ENCODE peak calls at places on chromosomes 7 and 10, in six cellular contexts. O is cardiac muscle cell; Z is naive thymus-derived CD4-positive, alpha-beta T cell; Y is upper lobe of right lung; W is gastrocnemius medialis; P is colonic mucosa. A is an unnamed sample.
A peak's percentile ranks its signal among the peaks of the same experiment; 100 is the strongest.

GRCh38 chr7:116173051-116174028 is 37.0 kb upstream of the TES start:
- DNase-seq in O (peak; percentile 78), Z (peak; percentile 61), Y (no peak), W (no peak), P (no peak), A (no peak)

GRCh38 chr10:113519616-113520015 is 33.2 kb upstream of the HABP2 start:
- DNase-seq in O (no peak), Z (no peak), Y (no peak), W (no peak), P (no peak), A (no peak)

GRCh38 chr7:70925411-70926115 is 206.4 kb upstream of the GALNT17 start:
- DNase-seq in O (no peak), Z (no peak), Y (no peak), W (no peak), P (no peak), A (no peak)

GRCh38 chr7:26843696-26844095 is 20.7 kb downstream of the SKAP2 start:
- DNase-seq in O (no peak), Z (no peak), Y (no peak), W (no peak), P (no peak), A (no peak)

GRCh38 chr10:67618116-67618515 is 77.9 kb downstream of the CTNNA3 start:
- DNase-seq in O (no peak), Z (no peak), Y (no peak), W (no peak), P (no peak), A (no peak)

GRCh38 chr7:279821-280220 is 10.1 kb upstream of the FOXL3 start:
- DNase-seq in O (no peak), Z (no peak), Y (no peak), W (no peak), P (no peak), A (peak; percentile 42)

GRCh38 chr10:26881600-26882331 is 21.0 kb upstream of the ABI1 start:
- DNase-seq in O (peak; percentile 82), Z (peak; percentile 36), Y (no peak), W (no peak), P (no peak), A (no peak)

GRCh38 chr7:79713281-79713680 is 259.8 kb upstream of the MAGI2 start:
- DNase-seq in O (no peak), Z (no peak), Y (no peak), W (no peak), P (no peak), A (no peak)

GRCh38 chr10:72418679-72419078 is 64.0 kb upstream of the DNAJB12 start:
- DNase-seq in O (no peak), Z (no peak), Y (no peak), W (no peak), P (no peak), A (no peak)

GRCh38 chr7:30923009-30923773 is 11.5 kb downstream of the AQP1 start:
- DNase-seq in O (no peak), Z (no peak), Y (peak; percentile 54), W (peak; percentile 1), P (peak; percentile 16), A (peak; percentile 40)

GRCh38 chr7:116671681-116672595 is at the start of gene MET:
- DNase-seq in O (peak; percentile 73), Z (no peak), Y (peak; percentile 91), W (peak; percentile 81), P (peak; percentile 85), A (peak; percentile 91)

GRCh38 chr7:120274899-120275298 is 1.9 kb downstream of the KCND2 start:
- DNase-seq in O (no peak), Z (no peak), Y (no peak), W (no peak), P (no peak), A (no peak)

GRCh38 chr10:101258179-101258885 is 29.1 kb upstream of the LBX1 start:
- DNase-seq in O (no peak), Z (no peak), Y (no peak), W (no peak), P (no peak), A (no peak)

GRCh38 chr10:42491001-42491592 is 147.3 kb downstream of the ZNF33B start:
- DNase-seq in O (no peak), Z (no peak), Y (no peak), W (no peak), P (no peak), A (no peak)

GRCh38 chr7:156151082-156151481 is 338.8 kb upstream of the SHH start:
- DNase-seq in O (no peak), Z (no peak), Y (peak; percentile 27), W (no peak), P (no peak), A (no peak)

GRCh38 chr7:129375221-129375938 is 58.9 kb upstream of the STRIP2 start:
- DNase-seq in O (no peak), Z (no peak), Y (no peak), W (no peak), P (no peak), A (no peak)

GRCh38 chr10:104580774-104581675 is 60.1 kb upstream of the SORCS3 start:
- DNase-seq in O (peak; percentile 74), Z (peak; percentile 66), Y (peak; percentile 70), W (peak; percentile 6), P (peak; percentile 73), A (no peak)

GRCh38 chr10:125911990-125912389 is 15.6 kb downstream of the FANK1 start:
- DNase-seq in O (no peak), Z (no peak), Y (no peak), W (no peak), P (peak; percentile 86), A (no peak)
- H3K27ac ChIP-seq in O (no peak overlapping the region), Z (no peak overlapping the region), Y (no peak overlapping the region), W (no peak overlapping the region), P (no peak overlapping the region), A (no peak overlapping the region)

GRCh38 chr10:25338271-25338670 is 163.5 kb downstream of the GPR158 start:
- DNase-seq in O (no peak), Z (no peak), Y (no peak), W (no peak), P (no peak), A (no peak)
- H3K4me1 ChIP-seq in O (no peaks in the 10 kb centered on the region), Z (no peaks in the 10 kb centered on the region), Y (no peaks in the 10 kb centered on the region), W (no peaks in the 10 kb centered on the region), P (no peaks in the 10 kb centered on the region), A (no peaks in the 10 kb centered on the region)

GRCh38 chr10:93180402-93181040 is 106.8 kb downstream of the CYP26A1 start:
- DNase-seq in O (peak; percentile 86), Z (no peak), Y (no peak), W (no peak), P (peak; percentile 21), A (no peak)
- H3K27ac ChIP-seq in O (no peak overlapping the region), Z (no peak overlapping the region), Y (no peak overlapping the region), W (no peak overlapping the region), P (no peak overlapping the region), A (no peak overlapping the region)

DNA sequence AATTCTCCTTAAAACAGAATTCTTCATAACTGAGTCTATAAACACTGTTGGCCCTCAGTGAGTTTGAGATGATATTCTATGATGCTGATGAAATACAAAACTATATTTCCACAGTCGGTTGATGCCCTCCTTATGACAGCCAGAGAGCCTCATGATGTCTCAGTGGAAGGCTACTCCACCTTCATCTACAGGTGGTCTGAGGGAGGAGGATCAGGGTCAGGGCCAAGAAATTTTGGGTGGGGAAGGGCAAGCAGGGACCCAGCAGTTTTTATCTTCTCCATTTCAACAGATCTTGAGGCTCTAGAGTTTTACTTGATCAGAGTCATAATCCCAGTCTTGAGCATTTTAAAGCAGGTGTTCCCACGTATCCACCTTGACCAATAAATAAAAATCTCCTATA is 90.8 kb downstream of the CCDC71L start:
- DNase-seq in O (no peak), Z (no peak), Y (no peak), W (no peak), P (no peak), A (no peak)
- H3K4me1 ChIP-seq in O (no peaks in the 10 kb centered on the region), Z (no peaks in the 10 kb centered on the region), Y (peaks cover 14% of the 10 kb centered on the region), W (peaks cover 8% of the 10 kb centered on the region), P (no peaks in the 10 kb centered on the region), A (peaks cover 16% of the 10 kb centered on the region)

GRCh38 chr10:124616040-124616835 is 127.9 kb downstream of the FAM53B start:
- DNase-seq in O (no peak), Z (no peak), Y (no peak), W (no peak), P (no peak), A (no peak)

GRCh38 chr10:124611738-124612137 is 132.4 kb downstream of the FAM53B start:
- DNase-seq in O (no peak), Z (peak; percentile 30), Y (no peak), W (no peak), P (no peak), A (no peak)

GRCh38 chr10:124612611-124613498 is 131.3 kb downstream of the FAM53B start:
- DNase-seq in O (peak; percentile 56), Z (no peak), Y (no peak), W (no peak), P (no peak), A (no peak)

GRCh38 chr10:124615259-124615658 is 128.9 kb downstream of the FAM53B start:
- DNase-seq in O (no peak), Z (no peak), Y (no peak), W (no peak), P (no peak), A (no peak)

DNA sequence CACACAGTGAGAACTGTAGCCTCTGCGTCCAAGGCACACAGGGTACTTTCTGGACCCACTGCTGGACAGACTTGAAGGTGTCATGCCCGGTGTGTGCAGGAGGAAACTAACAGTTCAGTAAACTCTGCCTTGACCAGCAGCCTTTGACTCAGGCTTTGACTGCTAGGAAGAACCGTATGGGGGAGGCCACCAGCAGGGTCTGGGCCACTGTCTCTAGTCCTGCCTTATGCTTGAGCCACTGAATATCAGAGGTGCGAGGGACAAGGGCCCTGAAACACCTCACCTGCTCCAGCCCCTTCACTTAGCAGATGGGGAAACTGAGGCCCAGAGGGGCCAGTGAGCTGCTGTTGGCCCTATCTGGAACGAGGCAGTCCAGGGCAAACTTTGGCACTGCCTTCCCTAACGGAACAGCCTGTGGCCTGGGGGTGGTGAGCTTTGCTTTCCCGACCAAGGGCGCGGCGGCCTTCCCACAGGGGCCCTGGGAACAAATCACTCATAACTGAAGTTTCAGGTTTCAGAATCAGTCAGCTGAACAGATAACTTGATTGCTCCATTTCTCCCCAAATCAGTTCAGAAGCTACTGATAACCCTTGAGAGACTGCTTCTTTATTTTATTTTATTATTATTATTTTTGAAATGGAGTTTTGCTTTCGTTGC is 130.0 kb downstream of the FAM53B start:
- DNase-seq in O (no peak), Z (no peak), Y (no peak), W (no peak), P (no peak), A (no peak)
- H3K27ac ChIP-seq in O (no peak overlapping the region), Z (no peak overlapping the region), Y (no peak overlapping the region), W (no peak overlapping the region), P (no peak overlapping the region), A (no peak overlapping the region)